ENCODE peak calls at places on chromosomes 7 and 10, in six cellular contexts. L, S, M, K, B and U are unnamed samples.

GRCh38 chr10:92575961-92576360 is 2.1 kb upstream of the IDE start:
- DNase-seq in M (peak; percentile 81), S (no peak), L (peak; percentile 51), B (no peak), K (no peak), U (no peak)

GRCh38 chr7:128166603-128167315 is 74.3 kb upstream of the LEP start:
- DNase-seq in S (no peak), K (no peak), B (peak; percentile 51), L (peak; percentile 10), M (no peak), U (no peak)

GRCh38 chr7:139542308-139543151 is 19.0 kb downstream of the CLEC2L start:
- DNase-seq in S (no peak), L (no peak), M (no peak), B (no peak), K (no peak), U (no peak)

GRCh38 chr10:70144372-70145110 is 2.0 kb downstream of the TYSND1 start:
- DNase-seq in M (no peak), L (no peak), S (no peak), B (no peak), K (no peak), U (no peak)

GRCh38 chr7:135645296-135645904 is 16.9 kb upstream of the STMP1 start:
- DNase-seq in B (no peak), K (no peak), S (no peak), M (peak; percentile 57), L (peak; percentile 70), U (no peak)

GRCh38 chr7:55550010-55550409 is 22.3 kb downstream of the VOPP1 start:
- DNase-seq in S (no peak), B (no peak), M (no peak), L (no peak), K (no peak), U (no peak)

GRCh38 chr10:61642692-61643091 is 20.0 kb upstream of the CABCOCO1 start:
- DNase-seq in M (peak; percentile 86), K (no peak), S (peak; percentile 55), L (peak; percentile 91), B (no peak), U (no peak)

GRCh38 chr10:94235470-94235869 is 127.3 kb downstream of the NOC3L start:
- DNase-seq in B (no peak), K (no peak), M (no peak), S (no peak), L (no peak), U (no peak)

GRCh38 chr7:99379043-99379577 is 4.6 kb downstream of the ARPC1B start:
- DNase-seq in K (peak; percentile 30), L (peak; percentile 94), B (no peak), M (peak; percentile 92), S (peak; percentile 94), U (peak; percentile 73)

GRCh38 chr10:71952745-71953144 is 11.4 kb upstream of the CHST3 start:
- DNase-seq in L (no peak), K (no peak), M (no peak), B (no peak), S (no peak), U (no peak)

GRCh38 chr7:66640802-66641525 is 12.3 kb downstream of the KCTD7 start:
- DNase-seq in L (no peak), S (no peak), M (no peak), B (no peak), K (no peak), U (no peak)

GRCh38 chr7:4882742-4883351 is 669 bp downstream of the RADIL start:
- DNase-seq in M (no peak), B (peak; percentile 28), L (peak; percentile 9), S (no peak), K (no peak), U (no peak)

GRCh38 chr10:74451127-74451829 is 300.3 kb downstream of the ADK start:
- DNase-seq in K (no peak), S (no peak), L (no peak), M (no peak), B (no peak), U (no peak)

GRCh38 chr10:61042533-61042932 is 98.5 kb upstream of the RHOBTB1 start:
- DNase-seq in K (no peak), L (no peak), B (no peak), M (no peak), S (no peak), U (no peak)

GRCh38 chr10:132742167-132742836 is 43.6 kb downstream of the NKX6-2 start:
- DNase-seq in L (no peak), B (no peak), K (no peak), S (no peak), M (no peak), U (no peak)

GRCh38 chr10:4344544-4344994 is 481.4 kb upstream of the AKR1E2 start:
- DNase-seq in B (no peak), K (peak; percentile 27), S (peak; percentile 99), L (peak; percentile 99), M (peak; percentile 99), U (peak; percentile 100)